ENCODE peak calls at places on chromosomes 5 and 9, in five cellular contexts. O is brain microvascular endothelial cell, G is H1, L is body of pancreas, P is mammary epithelial cell. F is an unnamed sample.

GRCh38 chr5:88836195-88836838 is 46.7 kb downstream of the MEF2C start:
- DNase-seq in L (no peak), O (peak; percentile 60), G (no peak), P (peak; percentile 8), F (no peak)

GRCh38 chr5:72280655-72281069 is 39.4 kb downstream of the MRPS27 start:
- DNase-seq in P (peak; percentile 15), O (peak; percentile 61), G (no peak), L (no peak), F (no peak)

GRCh38 chr5:133992429-133993151 is 12.2 kb downstream of the VDAC1 start:
- DNase-seq in P (no peak), G (no peak), O (no peak), L (peak; percentile 43), F (no peak)

GRCh38 chr9:113687680-113688371 is 188.3 kb upstream of the ZNF618 start:
- DNase-seq in O (no peak), P (no peak), G (no peak), L (peak; percentile 17), F (no peak)

GRCh38 chr5:181133610-181134231 is 2.8 kb upstream of the OR2V1 start:
- DNase-seq in O (peak; percentile 85), G (no peak), P (peak; percentile 70), L (peak; percentile 26), F (no peak)

GRCh38 chr5:142178651-142179050 is 70.1 kb downstream of the NDFIP1 start:
- DNase-seq in O (no peak), L (no peak), P (no peak), G (no peak), F (no peak)

GRCh38 chr9:82570226-82570625 is 492.7 kb downstream of the RASEF start:
- DNase-seq in L (peak; percentile 21), P (peak; percentile 6), O (no peak), G (no peak), F (no peak)

GRCh38 chr5:167945542-167946384 is 345.7 kb upstream of the WWC1 start:
- DNase-seq in P (peak; percentile 78), O (peak; percentile 63), G (no peak), L (no peak), F (peak; percentile 23)

GRCh38 chr5:104265531-104266130 is 703.0 kb upstream of the NUDT12 start:
- DNase-seq in L (no peak), P (no peak), O (no peak), G (no peak), F (no peak)

GRCh38 chr5:72106922-72107873 is at the start of gene MAP1B:
- DNase-seq in O (peak; percentile 45), P (peak; percentile 24), G (peak; percentile 92), L (peak; percentile 36), F (no peak)

GRCh38 chr5:58357799-58358198 is 102.1 kb downstream of the PLK2 start:
- DNase-seq in G (no peak), O (no peak), P (no peak), L (no peak), F (no peak)

GRCh38 chr9:105994970-105995369 is 300.6 kb downstream of the TMEM38B start:
- DNase-seq in P (peak; percentile 66), O (peak; percentile 10), L (no peak), G (no peak), F (no peak)

GRCh38 chr5:178525906-178526732 is 64.1 kb downstream of the COL23A1 start:
- DNase-seq in P (no peak), L (no peak), O (no peak), G (no peak), F (no peak)

GRCh38 chr5:23996525-23996924 is 489.1 kb downstream of the PRDM9 start:
- DNase-seq in L (no peak), O (no peak), P (no peak), G (no peak), F (no peak)

GRCh38 chr5:122775713-122776084 is 819 bp downstream of the SNX2 start:
- DNase-seq in G (no peak), P (no peak), O (no peak), L (no peak), F (no peak)

GRCh38 chr9:115649991-115650472 is 503.6 kb upstream of the PAPPA start:
- DNase-seq in O (peak; percentile 100), G (no peak), L (peak; percentile 33), P (no peak), F (peak; percentile 62)

GRCh38 chr5:132489871-132490483 is 596 bp downstream of the IRF1 start:
- DNase-seq in L (peak; percentile 72), G (no peak), O (no peak), P (no peak), F (no peak)

GRCh38 chr5:28561522-28561921 is 1523.1 kb upstream of the CDH9 start:
- DNase-seq in L (no peak), O (no peak), G (no peak), P (no peak), F (no peak)

GRCh38 chr5:112226215-112226614 is 192.9 kb downstream of the EPB41L4A start:
- DNase-seq in L (no peak), P (no peak), G (no peak), O (no peak), F (no peak)

GRCh38 chr9:133683494-133684460 is 47.6 kb downstream of the DBH start:
- DNase-seq in P (no peak), G (no peak), L (peak; percentile 24), O (peak; percentile 40), F (no peak)

GRCh38 chr5:122882836-122883235 is 37.4 kb downstream of the SNX24 start:
- DNase-seq in L (no peak), P (peak; percentile 55), G (no peak), O (peak; percentile 30), F (no peak)

GRCh38 chr9:109507421-109507838 is 9.3 kb upstream of the PTPN3 start:
- DNase-seq in O (peak; percentile 90), P (no peak), G (no peak), L (no peak), F (peak; percentile 31)

GRCh38 chr9:20624201-20625002 is 2.1 kb upstream of the MLLT3 start:
- DNase-seq in L (peak; percentile 70), G (no peak), O (peak; percentile 57), P (peak; percentile 57), F (no peak)

GRCh38 chr5:53456366-53456765 is 24.1 kb upstream of the FST start:
- DNase-seq in P (no peak), O (no peak), L (no peak), G (no peak), F (no peak)

GRCh38 chr9:35664531-35665470 is at the start of gene ARHGEF39:
- DNase-seq in O (peak; percentile 53), G (peak; percentile 81), P (peak; percentile 79), L (peak; percentile 88), F (no peak)

GRCh38 chr9:34375901-34376595 is 650 bp downstream of the MYORG start:
- DNase-seq in G (no peak), P (peak; percentile 58), O (no peak), L (peak; percentile 76), F (no peak)
- TF ChIP-seq CTCF in G (peak; percentile 44), P (peak; percentile 59), O (peak; percentile 16), L (peak; percentile 44), F (no peak)

GRCh38 chr9:137007060-137007815 is 10.9 kb upstream of the CLIC3 start:
- DNase-seq in P (no peak), L (peak; percentile 42), G (no peak), O (no peak), F (no peak)
- H3K4me3 ChIP-seq in P (no peak overlapping the region), L (no peak overlapping the region), G (no peak overlapping the region), O (no peak overlapping the region), F (no peak overlapping the region)

DNA sequence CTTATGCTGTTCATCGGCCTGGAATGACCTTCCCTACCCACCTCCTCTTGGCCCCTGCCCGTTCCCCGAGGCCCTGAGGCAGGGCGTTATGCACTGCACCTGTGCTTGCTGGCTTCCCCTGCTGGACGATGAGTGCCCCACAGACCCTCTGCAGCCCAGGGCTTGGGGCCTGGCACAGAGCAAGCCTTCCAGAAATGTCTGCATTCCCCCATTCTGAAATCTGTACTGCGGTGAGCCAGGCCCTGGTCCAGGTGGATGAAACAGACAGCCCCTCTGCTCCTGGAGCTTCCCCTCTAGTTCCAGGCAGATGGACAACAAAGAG is 35.0 kb downstream of the UNC5A start:
- DNase-seq in P (no peak), O (no peak), G (no peak), L (no peak), F (no peak)
- H3K27me3 ChIP-seq in P (peaks cover 2% of the 10 kb centered on the region), O (peaks cover 25% of the 10 kb centered on the region), G (no peaks in the 10 kb centered on the region), L (no peaks in the 10 kb centered on the region), F (peaks cover 7% of the 10 kb centered on the region)

DNA sequence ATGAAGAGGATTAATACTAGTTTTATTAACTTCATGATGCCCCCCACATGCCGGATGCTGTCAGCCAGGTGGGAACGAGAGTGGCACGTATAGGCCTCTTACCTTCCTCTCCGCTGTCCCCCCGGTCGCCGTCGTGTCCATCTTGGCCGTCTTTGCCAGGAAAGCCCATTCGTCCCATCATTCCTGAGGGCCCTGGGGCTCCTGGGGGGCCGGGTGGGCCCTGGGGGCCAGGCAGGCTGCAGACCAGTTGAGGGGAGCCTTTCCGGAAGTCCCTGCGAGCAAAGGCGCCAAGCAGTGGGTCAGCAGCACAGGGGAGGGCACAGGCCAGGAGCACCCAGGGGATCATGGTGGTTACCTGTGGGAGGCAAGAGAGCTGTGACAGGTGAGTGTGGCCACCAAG is 15.8 kb downstream of the C1QTNF2 start:
- DNase-seq in L (no peak), O (no peak), G (no peak), P (no peak), F (no peak)
- TF ChIP-seq CTCF in L (no peak), O (no peak), G (no peak), P (no peak), F (no peak)

GRCh38 chr5:151019331-151019730 is 1.1 kb upstream of the GPX3 start:
- DNase-seq in L (no peak), G (no peak), O (no peak), P (no peak), F (no peak)
- H3K4me3 ChIP-seq in L (no peak overlapping the region), G (no peak overlapping the region), O (no peak overlapping the region), P (no peak overlapping the region), F (no peak overlapping the region)

GRCh38 chr9:126113756-126114408 is 212.7 kb upstream of the MVB12B start:
- DNase-seq in L (no peak), P (no peak), G (no peak), O (no peak), F (no peak)
- H3K27me3 ChIP-seq in L (no peaks in the 10 kb centered on the region), P (peaks cover 7% of the 10 kb centered on the region), G (no peaks in the 10 kb centered on the region), O (no peaks in the 10 kb centered on the region), F (peaks cover 1% of the 10 kb centered on the region)

F was measured in BJ.